ENCODE peak calls at places on chromosomes 3 and 15, in five cellular contexts. I, J, H, Y and G are unnamed samples.

GRCh38 chr3:150411971-150412370 is 3.9 kb downstream of the TSC22D2 start:
- DNase-seq in I (no peak), J (no peak), H (no peak), Y (no peak), G (no peak)

GRCh38 chr3:198021320-198021719 is 61.3 kb downstream of the LMLN start:
- DNase-seq in I (no peak), J (no peak), H (no peak), Y (no peak), G (no peak)

GRCh38 chr3:31942446-31942845 is 38.6 kb downstream of the OSBPL10 start:
- DNase-seq in I (no peak), J (no peak), H (peak; percentile 71), Y (no peak), G (no peak)

GRCh38 chr3:9158865-9159630 is 90.4 kb downstream of the SRGAP3 start:
- DNase-seq in I (no peak), J (no peak), H (no peak), Y (no peak), G (no peak)

GRCh38 chr3:72768976-72769375 is 79.3 kb downstream of the SHQ1 start:
- DNase-seq in I (no peak), J (no peak), H (peak; percentile 13), Y (no peak), G (no peak)

GRCh38 chr3:134937256-134938023 is 142.4 kb downstream of the EPHB1 start:
- DNase-seq in I (no peak), J (no peak), H (peak; percentile 40), Y (no peak), G (no peak)

GRCh38 chr15:31083394-31083790 is 18.1 kb downstream of the TRPM1 start:
- DNase-seq in I (peak; percentile 79), J (no peak), H (no peak), Y (no peak), G (no peak)

GRCh38 chr15:74889390-74889881 is 406 bp upstream of the MPI start:
- DNase-seq in I (no peak), J (peak; percentile 33), H (no peak), Y (no peak), G (no peak)

GRCh38 chr15:57333487-57333886 is 42.8 kb upstream of the CGNL1 start:
- DNase-seq in I (no peak), J (no peak), H (no peak), Y (no peak), G (no peak)

GRCh38 chr3:11131371-11131770 is 22.9 kb upstream of the HRH1 start:
- DNase-seq in I (no peak), J (no peak), H (peak; percentile 2), Y (no peak), G (no peak)

GRCh38 chr15:77019476-77020331 is 24.8 kb downstream of the PSTPIP1 start:
- DNase-seq in I (no peak), J (no peak), H (no peak), Y (no peak), G (no peak)

GRCh38 chr3:76369170-76369569 is 583.8 kb upstream of the ZNF717 start:
- DNase-seq in I (no peak), J (peak; percentile 3), H (peak; percentile 1), Y (no peak), G (no peak)

GRCh38 chr15:79092382-79092781 is 1.8 kb upstream of the RASGRF1 start:
- DNase-seq in I (no peak), J (no peak), H (no peak), Y (no peak), G (no peak)

GRCh38 chr3:195803309-195803908 is 8.3 kb downstream of the MUC4 start:
- DNase-seq in I (peak; percentile 32), J (no peak), H (no peak), Y (no peak), G (no peak)

GRCh38 chr3:130442284-130442683 is 74.7 kb upstream of the COL6A6 start:
- DNase-seq in I (no peak), J (no peak), H (no peak), Y (no peak), G (no peak)

GRCh38 chr15:37101634-37102314 is 1.4 kb upstream of the MEIS2 start:
- DNase-seq in I (peak; percentile 65), J (no peak), H (peak; percentile 71), Y (no peak), G (no peak)

GRCh38 chr15:80152896-80153876 is at the start of gene FAH:
- DNase-seq in I (peak; percentile 51), J (peak; percentile 39), H (no peak), Y (peak; percentile 17), G (no peak)